ENCODE peak calls at places on chromosomes 7 and 10, in six cellular contexts. B, D, K, O, J and L are unnamed samples.

GRCh38 chr7:41501016-41501415 is 201.9 kb downstream of the INHBA start:
- DNase-seq in B (peak; percentile 39), D (no peak), K (no peak), O (no peak), J (no peak), L (no peak)

GRCh38 chr10:5888352-5888751 is 1.3 kb downstream of the ANKRD16 start:
- DNase-seq in B (peak; percentile 13), D (peak; percentile 25), K (no peak), O (no peak), J (no peak), L (no peak)

GRCh38 chr10:73788864-73789658 is 3.7 kb downstream of the ZSWIM8 start:
- DNase-seq in B (no peak), D (no peak), K (no peak), O (peak; percentile 76), J (no peak), L (no peak)

GRCh38 chr10:116752563-116752962 is 10.2 kb upstream of the HSPA12A start:
- DNase-seq in B (no peak), D (no peak), K (no peak), O (no peak), J (no peak), L (no peak)

GRCh38 chr10:9848981-9849380 is 1168.7 kb upstream of the CELF2 start:
- DNase-seq in B (no peak), D (no peak), K (no peak), O (no peak), J (no peak), L (no peak)

GRCh38 chr10:28561531-28561930 is 28.6 kb downstream of the WAC start:
- DNase-seq in B (no peak), D (no peak), K (no peak), O (no peak), J (no peak), L (no peak)

GRCh38 chr7:2466675-2467074 is 9.5 kb downstream of the GRIFIN start:
- DNase-seq in B (no peak), D (no peak), K (no peak), O (no peak), J (no peak), L (no peak)

GRCh38 chr7:30159698-30160143 is 24.9 kb downstream of the MTURN start:
- DNase-seq in B (peak; percentile 49), D (peak; percentile 41), K (no peak), O (no peak), J (no peak), L (peak; percentile 51)

GRCh38 chr10:85995791-85996190 is 370.8 kb downstream of the GRID1 start:
- DNase-seq in B (peak; percentile 0), D (peak; percentile 40), K (no peak), O (no peak), J (peak; percentile 48), L (peak; percentile 23)

GRCh38 chr7:124074007-124074406 is 41.1 kb upstream of the TMEM229A start:
- DNase-seq in B (no peak), D (peak; percentile 87), K (no peak), O (no peak), J (no peak), L (no peak)

GRCh38 chr10:125023862-125024495 is 82.1 kb downstream of the ZRANB1 start:
- DNase-seq in B (no peak), D (peak; percentile 65), K (no peak), O (no peak), J (peak; percentile 29), L (no peak)

GRCh38 chr7:87414400-87415188 is 60.9 kb downstream of the ABCB4 start:
- DNase-seq in B (peak; percentile 47), D (no peak), K (no peak), O (no peak), J (no peak), L (no peak)

GRCh38 chr10:18737236-18737635 is 78.0 kb downstream of the ARL5B start:
- DNase-seq in B (peak; percentile 31), D (no peak), K (no peak), O (no peak), J (no peak), L (no peak)

GRCh38 chr7:23299770-23300300 is 696 bp downstream of the MALSU1 start:
- DNase-seq in B (no peak), D (peak; percentile 13), K (no peak), O (no peak), J (no peak), L (peak; percentile 38)

GRCh38 chr7:102284891-102285540 is 1.7 kb upstream of the SH2B2 start:
- DNase-seq in B (no peak), D (no peak), K (no peak), O (no peak), J (no peak), L (no peak)

GRCh38 chr7:34123316-34123715 is 218.0 kb downstream of the BMPER start:
- DNase-seq in B (no peak), D (no peak), K (no peak), O (no peak), J (no peak), L (no peak)

GRCh38 chr10:104122273-104123107 is 519 bp downstream of the SFR1 start:
- DNase-seq in B (peak; percentile 28), D (no peak), K (no peak), O (no peak), J (no peak), L (no peak)

GRCh38 chr10:106082865-106083264 is 1081.6 kb downstream of the SORCS1 start:
- DNase-seq in B (no peak), D (no peak), K (no peak), O (no peak), J (no peak), L (no peak)

GRCh38 chr7:44712012-44712411 is 36.6 kb upstream of the ZMIZ2 start:
- DNase-seq in B (no peak), D (no peak), K (no peak), O (no peak), J (no peak), L (no peak)

GRCh38 chr10:113820507-113820906 is 33.4 kb downstream of the DCLRE1A start:
- DNase-seq in B (no peak), D (no peak), K (no peak), O (no peak), J (no peak), L (no peak)

GRCh38 chr10:49571419-49571818 is 32.5 kb upstream of the ERCC6 start:
- DNase-seq in B (no peak), D (no peak), K (no peak), O (no peak), J (no peak), L (no peak)

GRCh38 chr10:54614062-54614461 is 187.0 kb downstream of the PCDH15 start:
- DNase-seq in B (no peak), D (no peak), K (no peak), O (no peak), J (no peak), L (no peak)

GRCh38 chr10:94232711-94233383 is 129.9 kb downstream of the NOC3L start:
- DNase-seq in B (no peak), D (no peak), K (no peak), O (no peak), J (no peak), L (no peak)

GRCh38 chr10:3045471-3046209 is 21.7 kb upstream of the PFKP start:
- DNase-seq in B (peak; percentile 84), D (no peak), K (peak; percentile 70), O (peak; percentile 52), J (no peak), L (peak; percentile 81)

GRCh38 chr10:110919349-110919931 is at the start of gene SHOC2:
- DNase-seq in B (no peak), D (no peak), K (no peak), O (no peak), J (no peak), L (no peak)

GRCh38 chr7:120395526-120396019 is 122.6 kb downstream of the KCND2 start:
- DNase-seq in B (no peak), D (no peak), K (no peak), O (no peak), J (no peak), L (no peak)

GRCh38 chr10:25758041-25758457 is 176.0 kb upstream of the MYO3A start:
- DNase-seq in B (peak; percentile 34), D (peak; percentile 6), K (peak; percentile 12), O (peak; percentile 11), J (peak; percentile 32), L (peak; percentile 18)

GRCh38 chr10:34339816-34340553 is 475.1 kb downstream of the PARD3 start:
- DNase-seq in B (no peak), D (no peak), K (no peak), O (no peak), J (no peak), L (no peak)

GRCh38 chr10:117457071-117457810 is 82.0 kb upstream of the PDZD8 start:
- DNase-seq in B (no peak), D (no peak), K (no peak), O (no peak), J (no peak), L (no peak)

GRCh38 chr7:84216477-84216876 is 21.9 kb upstream of the SEMA3A start:
- DNase-seq in B (no peak), D (no peak), K (no peak), O (no peak), J (no peak), L (no peak)